ENCODE peak calls at places on chromosome 18, in five cellular contexts. One of them, this sample, is unnamed.
A peak's percentile ranks its signal among the peaks of the same experiment; 100 is the strongest.

GRCh38 chr18:56327171-56327885 is 311.1 kb downstream of the TXNL1 start:
- DNase-seq in Kasumi-1: no peak
- DNase-seq in germinal center: no peak
- DNase-seq in astrocyte of the spinal cord: no peak
- DNase-seq in cardiac fibroblast: peak; percentile 33
- DNase-seq in this sample: no peak

GRCh38 chr18:11096411-11096810 is 53.0 kb downstream of the PIEZO2 start:
- DNase-seq in Kasumi-1: no peak
- DNase-seq in germinal center: no peak
- DNase-seq in astrocyte of the spinal cord: no peak
- DNase-seq in cardiac fibroblast: peak; percentile 23
- DNase-seq in this sample: no peak

GRCh38 chr18:65527879-65528633 is 222.8 kb upstream of the CDH7 start:
- DNase-seq in Kasumi-1: no peak
- DNase-seq in germinal center: no peak
- DNase-seq in astrocyte of the spinal cord: peak; percentile 2
- DNase-seq in cardiac fibroblast: no peak
- DNase-seq in this sample: no peak

GRCh38 chr18:48099481-48100167 is 169.2 kb upstream of the SMAD2 start:
- DNase-seq in Kasumi-1: no peak
- DNase-seq in germinal center: no peak
- DNase-seq in astrocyte of the spinal cord: no peak
- DNase-seq in cardiac fibroblast: no peak
- DNase-seq in this sample: no peak

GRCh38 chr18:48887905-48888531 is 62.7 kb downstream of the SMAD7 start:
- DNase-seq in Kasumi-1: no peak
- DNase-seq in germinal center: no peak
- DNase-seq in astrocyte of the spinal cord: no peak
- DNase-seq in cardiac fibroblast: no peak
- DNase-seq in this sample: no peak

GRCh38 chr18:9516437-9517064 is 41.2 kb downstream of the RALBP1 start:
- DNase-seq in Kasumi-1: peak; percentile 67
- DNase-seq in germinal center: peak; percentile 39
- DNase-seq in astrocyte of the spinal cord: peak; percentile 55
- DNase-seq in cardiac fibroblast: peak; percentile 71
- DNase-seq in this sample: no peak

GRCh38 chr18:36309436-36310391 is 12.2 kb downstream of the FHOD3 start:
- DNase-seq in Kasumi-1: no peak
- DNase-seq in germinal center: no peak
- DNase-seq in astrocyte of the spinal cord: peak; percentile 99
- DNase-seq in cardiac fibroblast: peak; percentile 97
- DNase-seq in this sample: no peak

GRCh38 chr18:21366896-21367295 is 124.9 kb downstream of the GREB1L start:
- DNase-seq in Kasumi-1: no peak
- DNase-seq in germinal center: no peak
- DNase-seq in astrocyte of the spinal cord: no peak
- DNase-seq in cardiac fibroblast: no peak
- DNase-seq in this sample: no peak

GRCh38 chr18:62128157-62128556 is 58.7 kb downstream of the PIGN start:
- DNase-seq in Kasumi-1: no peak
- DNase-seq in germinal center: no peak
- DNase-seq in astrocyte of the spinal cord: peak; percentile 58
- DNase-seq in cardiac fibroblast: peak; percentile 27
- DNase-seq in this sample: no peak

This sample was measured in right lobe of liver.